ENCODE peak calls at places on chromosomes 13 and 19, in ten cellular contexts. O, K, B, U, I, G, V, J, Z and F are unnamed samples.

GRCh38 chr13:44605711-44606110 is 29.6 kb upstream of the TSC22D1 start:
- DNase-seq in K (no peak), U (no peak), V (no peak), J (no peak), O (no peak), B (no peak), G (no peak), I (no peak), Z (no peak), F (no peak)

GRCh38 chr13:98792784-98793183 is 40.3 kb upstream of the SLC15A1 start:
- DNase-seq in B (no peak), V (no peak), K (no peak), I (no peak), G (no peak), Z (no peak), U (no peak), J (no peak), O (no peak), F (no peak)

GRCh38 chr19:40627486-40628279 is 26.5 kb downstream of the LTBP4 start:
- DNase-seq in V (no peak), J (no peak), B (no peak), K (no peak), U (no peak), G (no peak), Z (no peak), O (no peak), I (no peak), F (no peak)

GRCh38 chr13:38819053-38819452 is 132.2 kb downstream of the FREM2 start:
- DNase-seq in U (peak), V (no peak), B (no peak), K (no peak), O (no peak), Z (no peak), I (no peak), J (no peak), G (no peak), F (no peak)

GRCh38 chr19:34974631-34975030 is 10.6 kb upstream of the ZNF792 start:
- DNase-seq in G (no peak), I (no peak), K (no peak), J (no peak), V (no peak), Z (no peak), O (no peak), B (no peak), U (no peak), F (no peak)

GRCh38 chr13:29935309-29935981 is 85.0 kb upstream of the UBL3 start:
- DNase-seq in Z (no peak), V (no peak), U (peak), O (peak), J (no peak), I (no peak), K (peak), B (no peak), G (peak), F (no peak)

GRCh38 chr19:18049390-18049789 is 37.3 kb downstream of the IL12RB1 start:
- DNase-seq in V (no peak), I (peak), K (peak), Z (no peak), J (peak), U (no peak), G (no peak), O (no peak), B (no peak), F (peak)

GRCh38 chr19:4908311-4908710 is 990 bp upstream of the UHRF1 start:
- DNase-seq in O (no peak), U (no peak), K (no peak), I (no peak), B (no peak), J (no peak), V (no peak), G (no peak), Z (no peak), F (no peak)

GRCh38 chr13:26707122-26708006 is 53.2 kb downstream of the GPR12 start:
- DNase-seq in K (no peak), U (peak), J (peak), V (peak), B (peak), G (peak), Z (peak), I (peak), O (peak), F (no peak)

GRCh38 chr13:23160241-23161175 is 20.3 kb upstream of the SGCG start:
- DNase-seq in Z (peak), V (no peak), K (no peak), B (peak), O (no peak), J (no peak), I (no peak), U (no peak), G (no peak), F (no peak)

GRCh38 chr19:17109962-17110598 is 34.5 kb downstream of the MYO9B start:
- DNase-seq in U (peak), B (no peak), Z (no peak), V (no peak), J (peak), G (no peak), I (peak), O (no peak), K (peak), F (peak)

GRCh38 chr13:110023729-110024645 is 237.6 kb upstream of the IRS2 start:
- DNase-seq in Z (no peak), K (no peak), J (no peak), I (no peak), U (no peak), G (no peak), O (no peak), B (peak), V (no peak), F (no peak)

GRCh38 chr13:51785592-51786424 is 18.2 kb downstream of the DHRS12 start:
- DNase-seq in G (no peak), V (no peak), U (no peak), Z (peak), O (no peak), B (peak), K (no peak), I (no peak), J (no peak), F (no peak)

GRCh38 chr19:52992109-52993004 is 21.4 kb upstream of the ERVV-1 start:
- DNase-seq in Z (peak), K (peak), I (peak), V (no peak), J (no peak), G (no peak), U (no peak), B (no peak), O (peak), F (no peak)

GRCh38 chr13:99436686-99437416 is 64.4 kb upstream of the TM9SF2 start:
- DNase-seq in O (peak), K (peak), B (peak), G (peak), U (peak), I (peak), J (peak), Z (peak), V (peak), F (peak)

GRCh38 chr13:38223093-38223492 is 126.6 kb upstream of the UFM1 start:
- DNase-seq in Z (peak), V (no peak), I (no peak), B (peak), G (no peak), J (no peak), U (no peak), K (no peak), O (no peak), F (no peak)

GRCh38 chr19:54179921-54180452 is 7.0 kb upstream of the TMC4 start:
- DNase-seq in I (no peak), Z (peak), U (no peak), J (peak), K (no peak), O (no peak), B (peak), V (no peak), G (no peak), F (no peak)

GRCh38 chr13:39106216-39106995 is 68.2 kb downstream of the NHLRC3 start:
- DNase-seq in K (no peak), I (no peak), Z (no peak), J (no peak), B (peak), U (no peak), V (no peak), O (no peak), G (no peak), F (no peak)

GRCh38 chr13:74761794-74762193 is 627.6 kb upstream of the KLF12 start:
- DNase-seq in B (no peak), K (no peak), U (no peak), J (no peak), O (no peak), I (no peak), Z (no peak), G (no peak), V (no peak), F (no peak)

GRCh38 chr13:111005808-111006494 is 91.1 kb upstream of the ANKRD10 start:
- DNase-seq in J (peak), G (no peak), K (no peak), I (peak), Z (no peak), U (no peak), V (no peak), B (no peak), O (no peak), F (peak)

GRCh38 chr13:108213946-108214345 is 1.4 kb downstream of the LIG4 start:
- DNase-seq in V (no peak), J (no peak), B (no peak), I (no peak), Z (peak), U (no peak), O (no peak), G (no peak), K (no peak), F (no peak)

GRCh38 chr13:30002577-30002976 is 152.2 kb upstream of the UBL3 start:
- DNase-seq in U (peak), B (no peak), Z (peak), V (no peak), I (no peak), K (no peak), G (no peak), O (no peak), J (no peak), F (no peak)

GRCh38 chr13:114032121-114032799 is 58.4 kb upstream of the C13orf46 start:
- DNase-seq in Z (peak), V (no peak), J (no peak), I (no peak), K (no peak), G (no peak), U (no peak), B (no peak), O (no peak), F (no peak)

GRCh38 chr19:18057557-18057956 is 29.2 kb downstream of the IL12RB1 start:
- DNase-seq in V (no peak), J (peak), B (no peak), O (no peak), K (no peak), I (peak), G (no peak), U (no peak), Z (no peak), F (no peak)

GRCh38 chr13:99656843-99657506 is 155.7 kb downstream of the TM9SF2 start:
- DNase-seq in Z (no peak), U (no peak), B (peak), I (no peak), K (no peak), J (no peak), G (peak), O (peak), V (no peak), F (no peak)

GRCh38 chr19:17079710-17080440 is 4.3 kb downstream of the MYO9B start:
- DNase-seq in V (peak), Z (peak), B (peak), O (peak), J (peak), I (peak), K (no peak), U (peak), G (no peak), F (peak)

GRCh38 chr13:106337096-106337495 is 198.4 kb downstream of the EFNB2 start:
- DNase-seq in V (no peak), I (no peak), O (no peak), U (no peak), G (no peak), Z (peak), B (no peak), K (no peak), J (no peak), F (no peak)